ENCODE peak calls at places on chromosomes 7 and 10, in five cellular contexts. M, P, J, B and H are unnamed samples.
A peak's percentile ranks its signal among the peaks of the same experiment; 100 is the strongest.

GRCh38 chr7:41967156-41967555 is 264.3 kb upstream of the INHBA start:
- DNase-seq in M (no peak), P (peak; percentile 80), J (peak; percentile 54), B (no peak), H (peak; percentile 79)

GRCh38 chr10:35639651-35640311 is 2.3 kb downstream of the FZD8 start:
- DNase-seq in M (peak; percentile 71), P (no peak), J (peak; percentile 57), B (peak; percentile 47), H (peak; percentile 24)

GRCh38 chr7:77786018-77786417 is 12.2 kb downstream of the TMEM60 start:
- DNase-seq in M (no peak), P (no peak), J (no peak), B (no peak), H (no peak)

GRCh38 chr7:138021889-138022288 is 20.0 kb upstream of the CREB3L2 start:
- DNase-seq in M (peak; percentile 40), P (no peak), J (no peak), B (no peak), H (no peak)

GRCh38 chr7:34991938-34992840 is 45.1 kb downstream of the DPY19L1 start:
- DNase-seq in M (peak; percentile 42), P (no peak), J (peak; percentile 74), B (no peak), H (peak; percentile 12)

GRCh38 chr10:58517071-58517470 is 4.4 kb downstream of the BICC1 start:
- DNase-seq in M (no peak), P (no peak), J (no peak), B (no peak), H (no peak)

GRCh38 chr7:134875867-134876266 is 96.4 kb downstream of the CALD1 start:
- DNase-seq in M (no peak), P (no peak), J (peak; percentile 86), B (no peak), H (peak; percentile 88)

GRCh38 chr7:141649865-141650499 is 52.0 kb downstream of the DENND11 start:
- DNase-seq in M (peak; percentile 95), P (peak; percentile 79), J (peak; percentile 96), B (peak; percentile 58), H (peak; percentile 90)

GRCh38 chr10:67607472-67607871 is 88.5 kb downstream of the CTNNA3 start:
- DNase-seq in M (no peak), P (no peak), J (peak; percentile 17), B (no peak), H (peak; percentile 36)

GRCh38 chr10:96271017-96271815 is at the start of gene BLNK:
- DNase-seq in M (no peak), P (no peak), J (peak; percentile 50), B (no peak), H (no peak)

GRCh38 chr7:94662548-94662947 is 6.6 kb upstream of the SGCE start:
- DNase-seq in M (peak; percentile 58), P (no peak), J (no peak), B (no peak), H (no peak)

GRCh38 chr10:122271076-122271475 is at the start of gene BTBD16:
- DNase-seq in M (no peak), P (no peak), J (no peak), B (no peak), H (no peak)

GRCh38 chr7:49297958-49298357 is 373.6 kb downstream of the CDC14C start:
- DNase-seq in M (no peak), P (no peak), J (no peak), B (no peak), H (no peak)

GRCh38 chr7:111760043-111760442 is 197.8 kb upstream of the IMMP2L start:
- DNase-seq in M (no peak), P (no peak), J (no peak), B (no peak), H (no peak)

GRCh38 chr10:77582710-77583115 is 54.9 kb downstream of the KCNMA1 start:
- DNase-seq in M (peak; percentile 61), P (peak; percentile 34), J (peak; percentile 68), B (no peak), H (peak; percentile 86)

GRCh38 chr7:50595538-50596102 is 30.4 kb upstream of the DDC start:
- DNase-seq in M (peak; percentile 54), P (peak; percentile 26), J (peak; percentile 74), B (peak; percentile 29), H (peak; percentile 59)

GRCh38 chr10:97782455-97783228 is 10.8 kb upstream of the SFRP5 start:
- DNase-seq in M (no peak), P (no peak), J (no peak), B (no peak), H (peak; percentile 36)

GRCh38 chr10:98384531-98385133 is 30.4 kb downstream of the PYROXD2 start:
- DNase-seq in M (no peak), P (no peak), J (no peak), B (no peak), H (no peak)